ENCODE peak calls at places on chromosomes 11 and 22, in four cellular contexts. M, E, C and K are unnamed samples.
A peak's percentile ranks its signal among the peaks of the same experiment; 100 is the strongest.

GRCh38 chr11:66168289-66168688 is 98.2 kb downstream of the PACS1 start:
- DNase-seq in E (no peak), C (no peak), M (no peak), K (no peak)

GRCh38 chr11:59610289-59610688 is 5.3 kb downstream of the OSBP start:
- DNase-seq in C (no peak), M (no peak), E (no peak), K (no peak)

GRCh38 chr22:35215993-35216392 is 41.3 kb upstream of the HMGXB4 start:
- DNase-seq in M (no peak), E (no peak), C (no peak), K (no peak)

GRCh38 chr11:45100338-45100737 is 46.1 kb upstream of the PRDM11 start:
- DNase-seq in M (no peak), C (no peak), E (no peak), K (peak; percentile 88)

GRCh38 chr11:74446445-74446844 is 20.9 kb downstream of the KCNE3 start:
- DNase-seq in E (no peak), M (no peak), C (no peak), K (no peak)

GRCh38 chr11:84289381-84289906 is 1003.3 kb upstream of the CCDC90B start:
- DNase-seq in C (no peak), E (no peak), M (no peak), K (no peak)

GRCh38 chr22:32752868-32753520 is 48.5 kb upstream of the TIMP3 start:
- DNase-seq in M (no peak), C (no peak), E (no peak), K (no peak)

GRCh38 chr22:27717094-27717493 is 84.5 kb downstream of the MN1 start:
- DNase-seq in C (no peak), M (no peak), E (no peak), K (no peak)

GRCh38 chr11:60336767-60337391 is 9.8 kb downstream of the MS4A6E start:
- DNase-seq in E (no peak), M (no peak), C (no peak), K (no peak)

GRCh38 chr11:16897460-16898061 is 116.7 kb downstream of the PLEKHA7 start:
- DNase-seq in M (no peak), E (no peak), C (no peak), K (no peak)
- H3K27ac ChIP-seq in M (no peak overlapping the region), E (peak overlapping the region; percentile 7), C (no peak overlapping the region), K (no peak overlapping the region)

DNA sequence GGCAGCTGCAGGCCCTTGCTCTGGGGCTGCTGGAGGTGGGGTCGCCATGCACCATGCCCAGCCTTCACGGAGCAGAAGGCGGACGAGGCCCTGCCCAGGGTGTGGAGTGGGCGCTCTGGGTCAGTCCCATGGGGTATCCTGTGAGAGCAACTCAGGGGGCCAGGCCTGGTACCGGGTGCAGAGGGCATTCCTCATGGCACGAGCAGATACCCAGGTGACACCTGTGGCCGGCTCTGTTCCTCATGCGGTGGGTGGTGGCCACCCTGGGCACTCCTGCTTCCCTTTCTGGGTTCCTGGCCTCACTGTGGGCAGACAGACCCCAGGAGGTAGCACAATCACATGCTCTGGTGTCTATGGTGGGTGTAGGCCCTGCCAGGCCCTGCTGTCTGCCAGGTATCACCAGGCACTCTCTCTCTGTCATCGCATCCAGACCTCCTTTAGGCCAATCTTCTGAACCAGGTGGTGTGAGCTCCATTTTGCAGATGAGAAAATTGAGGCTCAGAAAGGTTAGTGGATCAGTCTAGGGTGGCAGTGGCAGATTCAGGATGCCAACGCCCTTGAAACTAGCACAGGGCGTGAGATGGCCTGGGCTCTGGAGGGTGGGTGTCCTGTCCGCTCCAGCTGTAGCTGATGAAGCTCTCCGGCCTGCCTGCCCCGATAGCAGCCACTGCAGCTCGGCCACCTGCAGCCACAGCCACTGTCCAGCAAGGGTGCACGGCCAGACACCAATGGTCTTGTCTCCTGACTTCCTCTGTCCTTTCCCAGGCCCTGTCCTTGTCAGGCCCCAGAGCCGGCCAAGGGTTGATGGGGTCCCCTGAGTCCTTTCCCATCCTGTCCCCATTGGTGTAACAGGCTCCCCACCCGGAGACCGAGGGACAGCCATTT is 15.1 kb downstream of the DGKZ start:
- DNase-seq in C (no peak), M (no peak), E (no peak), K (no peak)
- H3K4me1 ChIP-seq in C (peaks cover 47% of the 10 kb centered on the region), M (peaks cover 75% of the 10 kb centered on the region), E (peaks cover 29% of the 10 kb centered on the region), K (peaks cover 46% of the 10 kb centered on the region)

GRCh38 chr11:95182397-95182796 is 48.6 kb downstream of the SESN3 start:
- DNase-seq in C (no peak), M (no peak), E (no peak), K (no peak)
- TF ChIP-seq POLR2AphosphoS5 in C (no peak), M (no peak), E (no peak), K (no peak)

GRCh38 chr22:50527921-50528681 is 1.7 kb downstream of the TYMP start:
- DNase-seq in M (no peak), C (no peak), E (no peak), K (no peak)

GRCh38 chr22:50525104-50525958 is at the start of gene SCO2:
- DNase-seq in M (peak; percentile 98), E (peak; percentile 94), C (peak; percentile 93), K (no peak)

GRCh38 chr22:50528682-50529415 is 963 bp downstream of the TYMP start:
- DNase-seq in M (no peak), C (no peak), E (no peak), K (no peak)

GRCh38 chr22:50525991-50526848 is 822 bp upstream of the SCO2 start:
- DNase-seq in E (peak; percentile 64), M (peak; percentile 83), C (no peak), K (no peak)

GRCh38 chr22:50526849-50527801 is 1.7 kb upstream of the SCO2 start:
- DNase-seq in C (no peak), M (peak; percentile 72), E (peak; percentile 51), K (no peak)
- H3K27ac ChIP-seq in C (peak overlapping the region; percentile 100), M (peak overlapping the region; percentile 92), E (peak overlapping the region; percentile 92), K (peak overlapping the region; percentile 92)

GRCh38 chr22:24090581-24090980 is 79.5 kb downstream of the CABIN1 start:
- DNase-seq in M (no peak), E (no peak), C (no peak), K (no peak)

GRCh38 chr22:24093855-24094254 is 82.8 kb downstream of the CABIN1 start:
- DNase-seq in M (no peak), E (no peak), C (no peak), K (no peak)

GRCh38 chr22:24089951-24090350 is 78.8 kb downstream of the CABIN1 start:
- DNase-seq in M (no peak), E (no peak), C (no peak), K (no peak)

GRCh38 chr22:24088796-24089195 is 77.7 kb downstream of the CABIN1 start:
- DNase-seq in M (no peak), C (no peak), E (no peak), K (no peak)

DNA sequence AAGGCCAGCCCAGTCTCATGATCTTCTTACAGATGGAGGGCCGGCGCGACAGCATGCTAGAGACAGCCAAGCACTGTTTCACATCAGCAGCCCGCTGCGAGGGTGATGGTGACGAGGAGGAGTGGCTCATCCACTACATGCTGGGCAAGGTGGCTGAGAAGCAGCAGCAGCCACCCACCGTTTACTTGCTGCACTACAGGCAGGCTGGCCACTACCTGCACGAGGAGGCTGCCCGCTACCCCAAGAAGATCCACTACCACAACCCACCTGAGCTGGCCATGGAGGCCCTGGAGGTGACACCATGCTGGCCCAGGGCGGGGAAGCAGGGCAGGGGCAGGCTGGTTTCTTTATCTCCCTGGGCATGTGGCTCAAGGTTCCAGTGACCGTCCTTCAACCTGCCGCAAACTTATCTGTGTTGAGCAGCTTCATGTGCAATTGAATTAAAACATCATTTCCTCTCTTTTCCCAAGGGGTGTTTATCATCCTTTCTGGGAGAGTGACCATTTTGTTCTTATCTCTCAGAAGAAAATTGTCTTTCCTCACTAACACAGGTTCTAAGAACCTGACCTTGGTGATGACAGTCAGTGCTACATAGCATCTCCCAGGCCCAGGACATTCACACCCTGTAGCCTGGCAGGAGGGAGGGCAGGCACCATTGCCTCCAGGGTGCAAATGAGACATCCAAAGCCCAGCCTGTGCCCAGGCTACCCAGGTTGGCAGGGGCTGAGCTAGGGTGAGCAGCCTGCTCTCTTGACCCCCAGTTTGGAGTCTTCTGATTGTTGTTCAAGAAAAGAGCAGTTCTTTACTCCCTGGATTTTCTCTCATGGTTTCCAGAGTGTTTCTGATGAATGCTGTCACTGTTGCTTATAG is 80.7 kb downstream of the CABIN1 start:
- DNase-seq in E (no peak), M (no peak), C (no peak), K (no peak)
- H3K4me1 ChIP-seq in E (no peaks in the 10 kb centered on the region), M (no peaks in the 10 kb centered on the region), C (no peaks in the 10 kb centered on the region), K (no peaks in the 10 kb centered on the region)

GRCh38 chr22:49514211-49514610 is 313.5 kb downstream of the BRD1 start:
- DNase-seq in M (peak; percentile 4), E (no peak), C (no peak), K (no peak)

GRCh38 chr22:49515486-49515885 is 312.2 kb downstream of the BRD1 start:
- DNase-seq in M (no peak), E (no peak), C (no peak), K (no peak)

GRCh38 chr22:49513358-49513851 is 314.3 kb downstream of the BRD1 start:
- DNase-seq in M (peak; percentile 8), E (no peak), C (no peak), K (no peak)

GRCh38 chr22:49512471-49512870 is 315.2 kb downstream of the BRD1 start:
- DNase-seq in E (no peak), C (no peak), M (no peak), K (no peak)

DNA sequence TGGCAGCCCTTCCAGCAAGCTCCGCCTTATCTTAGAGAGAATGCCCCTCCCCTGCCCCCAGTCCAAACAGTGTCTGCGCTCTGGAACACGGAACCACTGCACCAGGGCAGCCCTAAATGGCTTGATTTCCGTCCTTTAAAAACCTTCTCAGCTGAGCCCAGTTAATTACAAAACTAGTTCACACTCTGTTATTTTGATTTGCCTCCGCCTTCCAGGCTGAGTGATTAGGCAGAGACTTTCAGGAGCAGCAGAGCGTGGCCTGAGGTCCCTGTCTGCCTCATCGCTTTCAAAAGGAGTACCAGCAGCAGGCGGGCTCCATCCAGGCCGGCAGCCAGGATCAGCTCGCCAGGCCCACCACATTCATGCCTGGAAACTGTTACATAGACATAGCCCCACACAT is 313.0 kb downstream of the BRD1 start:
- DNase-seq in C (no peak), M (peak; percentile 7), E (no peak), K (no peak)
- TF ChIP-seq POLR2AphosphoS5 in C (no peak), M (no peak), E (no peak), K (no peak)

GRCh38 chr22:23285236-23285635 is 104.9 kb downstream of the BCR start:
- DNase-seq in C (no peak), E (no peak), M (no peak), K (no peak)
- H3K27ac ChIP-seq in C (no peak overlapping the region), E (no peak overlapping the region), M (no peak overlapping the region), K (no peak overlapping the region)